ENCODE peak calls at places on chromosomes 7 and 10, in ten cellular contexts. Z is mammary epithelial cell, U is IMR-90, F is astrocyte of the spinal cord, N is AG09319, E is cardiac fibroblast, V is left ventricle myocardium inferior, I is endothelial cell, R is ovary, T is lower lobe of right lung. O is an unnamed sample.

GRCh38 chr7:96734343-96734742 is 24.7 kb upstream of the SEM1 start:
- DNase-seq in U (no peak), V (no peak), Z (no peak), F (no peak), R (no peak), N (no peak), T (no peak), I (no peak), E (no peak), O (no peak)

GRCh38 chr10:131844546-131845084 is 56.2 kb upstream of the PPP2R2D start:
- DNase-seq in I (no peak), V (no peak), N (no peak), Z (no peak), E (no peak), T (no peak), U (no peak), R (no peak), F (no peak), O (no peak)

GRCh38 chr7:98922392-98923107 is 44.2 kb downstream of the TRRAP start:
- DNase-seq in U (peak; percentile 76), N (peak; percentile 28), V (no peak), Z (no peak), E (peak; percentile 62), I (no peak), R (peak; percentile 36), T (peak; percentile 72), F (peak; percentile 86), O (no peak)

GRCh38 chr7:158078161-158078910 is 509.3 kb downstream of the PTPRN2 start:
- DNase-seq in I (no peak), N (no peak), U (no peak), T (no peak), E (no peak), V (no peak), F (no peak), R (no peak), Z (no peak), O (peak; percentile 7)

GRCh38 chr7:134842901-134843300 is 63.5 kb downstream of the CALD1 start:
- DNase-seq in N (no peak), T (no peak), Z (no peak), F (no peak), I (no peak), E (no peak), R (peak; percentile 50), V (no peak), U (no peak), O (no peak)

GRCh38 chr7:38147005-38147404 is 31.0 kb upstream of the STARD3NL start:
- DNase-seq in F (no peak), Z (peak; percentile 15), I (no peak), R (no peak), N (no peak), E (peak; percentile 11), T (no peak), U (no peak), V (no peak), O (no peak)

GRCh38 chr10:121811386-121811785 is 116.4 kb downstream of the ATE1 start:
- DNase-seq in V (no peak), Z (no peak), R (no peak), U (no peak), N (no peak), I (no peak), T (no peak), F (no peak), E (no peak), O (no peak)

GRCh38 chr7:134662166-134662870 is 15.7 kb downstream of the BPGM start:
- DNase-seq in U (peak; percentile 67), V (no peak), R (no peak), I (no peak), E (peak; percentile 64), Z (no peak), F (peak; percentile 28), T (no peak), N (no peak), O (no peak)

DNA sequence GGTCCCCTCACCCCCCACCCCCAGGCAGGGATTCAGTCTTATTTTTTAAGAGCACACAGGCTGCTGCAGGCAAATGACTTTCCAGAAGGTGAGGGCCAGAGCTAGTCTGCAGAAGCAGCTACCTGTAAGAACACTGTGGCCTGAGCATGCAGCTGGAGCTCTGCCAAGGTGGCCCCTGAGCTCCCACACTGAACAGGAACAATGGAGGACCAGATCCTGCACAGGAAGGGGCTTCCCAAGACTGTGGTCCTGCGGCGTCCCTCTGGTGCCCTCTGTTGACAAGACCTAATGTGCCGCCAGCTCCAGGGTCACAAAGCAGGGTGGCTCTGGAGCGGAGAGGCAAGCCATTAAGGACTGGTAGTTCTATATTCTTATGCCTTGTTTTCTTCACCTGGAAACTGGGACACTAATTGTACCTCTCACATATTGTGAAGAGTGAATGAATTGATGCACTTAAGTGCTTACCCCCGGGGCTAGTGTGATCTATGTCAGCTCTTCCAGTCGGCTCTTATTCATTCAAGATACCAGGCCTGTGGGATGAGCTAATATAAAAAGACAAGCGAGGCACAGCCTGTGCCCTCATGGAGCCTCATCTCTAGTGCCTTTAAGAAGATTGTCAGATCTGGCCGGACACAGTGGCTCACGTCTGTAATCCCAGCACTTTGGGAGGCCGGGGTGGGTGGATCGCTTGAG is 8.0 kb upstream of the BEND7 start:
- DNase-seq in R (peak; percentile 27), F (peak; percentile 35), N (no peak), E (peak; percentile 41), Z (peak; percentile 14), T (peak; percentile 56), I (peak; percentile 81), U (peak; percentile 41), V (peak; percentile 34), O (no peak)
- TF ChIP-seq CTCF in R (no peak), F (peak; percentile 72), N (peak; percentile 59), E (peak; percentile 64), Z (peak; percentile 70), T (peak; percentile 62), I (peak; percentile 6), U (peak; percentile 67), V (peak; percentile 72), O (no peak)

GRCh38 chr7:93097388-93097787 is 20.4 kb downstream of the SAMD9 start:
- DNase-seq in Z (no peak), T (no peak), N (no peak), F (no peak), V (no peak), R (no peak), I (no peak), E (no peak), U (no peak), O (no peak)

DNA sequence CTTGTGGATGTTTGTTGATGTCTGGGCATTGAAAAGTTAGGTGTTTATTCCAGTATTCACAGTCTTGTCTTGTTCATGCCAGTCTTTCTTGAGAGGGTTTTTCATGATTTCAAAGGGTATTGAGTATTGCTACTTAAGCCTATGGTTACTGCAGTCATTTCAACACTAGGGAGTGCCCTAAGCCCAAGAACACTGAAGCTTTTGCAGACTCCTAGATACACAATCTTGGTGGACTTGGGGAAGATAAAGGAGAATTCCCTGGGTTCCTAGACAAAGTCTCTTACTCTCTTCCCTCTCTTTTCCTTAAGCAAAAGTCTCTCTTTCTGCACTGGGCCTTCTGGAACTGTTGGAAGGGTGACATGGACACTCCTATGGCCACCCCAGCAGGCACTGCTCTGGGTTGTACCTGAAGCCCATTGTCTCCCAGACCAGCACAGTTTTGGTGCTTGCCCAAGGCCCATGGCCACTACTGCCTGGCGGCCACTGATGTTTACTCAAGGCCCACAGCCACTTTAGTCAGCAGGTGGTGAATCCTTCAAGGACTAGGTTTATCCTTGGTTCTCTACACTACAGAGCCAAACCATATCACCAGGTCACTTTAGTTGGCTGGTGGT is 24.9 kb downstream of the SAMD9 start:
- DNase-seq in R (no peak), V (no peak), I (peak; percentile 12), T (no peak), N (peak; percentile 25), U (peak; percentile 71), E (peak; percentile 78), F (peak; percentile 41), Z (peak; percentile 38), O (no peak)
- TF ChIP-seq CTCF in R (no peak), V (no peak), I (no peak), T (no peak), N (peak; percentile 72), U (peak; percentile 67), E (peak; percentile 59), F (peak; percentile 63), Z (peak; percentile 69), O (no peak)

GRCh38 chr10:3465406-3465891 is 292.9 kb upstream of the PITRM1 start:
- DNase-seq in Z (no peak), I (no peak), R (no peak), T (no peak), U (peak; percentile 15), E (no peak), N (no peak), F (no peak), V (no peak), O (no peak)

GRCh38 chr10:3469639-3470020 is 297.0 kb upstream of the PITRM1 start:
- DNase-seq in U (no peak), E (peak; percentile 83), Z (peak; percentile 60), V (no peak), N (no peak), I (no peak), R (no peak), F (no peak), T (no peak), O (no peak)

GRCh38 chr10:3464760-3465405 is 292.3 kb upstream of the PITRM1 start:
- DNase-seq in N (no peak), Z (no peak), V (no peak), E (peak; percentile 26), I (no peak), T (no peak), R (no peak), U (peak; percentile 17), F (no peak), O (no peak)

GRCh38 chr10:3468919-3469638 is 296.5 kb upstream of the PITRM1 start:
- DNase-seq in R (peak; percentile 52), N (peak; percentile 96), Z (peak; percentile 87), E (peak; percentile 97), F (peak; percentile 97), U (peak; percentile 96), T (peak; percentile 67), V (peak; percentile 62), I (no peak), O (no peak)

GRCh38 chr10:3467052-3467906 is 294.7 kb upstream of the PITRM1 start:
- DNase-seq in I (no peak), F (peak; percentile 97), N (peak; percentile 95), Z (peak; percentile 97), U (peak; percentile 93), R (peak; percentile 69), T (peak; percentile 82), V (peak; percentile 82), E (peak; percentile 100), O (no peak)
- TF ChIP-seq CTCF in I (no peak), F (peak; percentile 53), N (peak; percentile 58), Z (peak; percentile 54), U (peak; percentile 15), R (no peak), T (peak; percentile 60), V (peak; percentile 68), E (peak; percentile 75), O (no peak)

DNA sequence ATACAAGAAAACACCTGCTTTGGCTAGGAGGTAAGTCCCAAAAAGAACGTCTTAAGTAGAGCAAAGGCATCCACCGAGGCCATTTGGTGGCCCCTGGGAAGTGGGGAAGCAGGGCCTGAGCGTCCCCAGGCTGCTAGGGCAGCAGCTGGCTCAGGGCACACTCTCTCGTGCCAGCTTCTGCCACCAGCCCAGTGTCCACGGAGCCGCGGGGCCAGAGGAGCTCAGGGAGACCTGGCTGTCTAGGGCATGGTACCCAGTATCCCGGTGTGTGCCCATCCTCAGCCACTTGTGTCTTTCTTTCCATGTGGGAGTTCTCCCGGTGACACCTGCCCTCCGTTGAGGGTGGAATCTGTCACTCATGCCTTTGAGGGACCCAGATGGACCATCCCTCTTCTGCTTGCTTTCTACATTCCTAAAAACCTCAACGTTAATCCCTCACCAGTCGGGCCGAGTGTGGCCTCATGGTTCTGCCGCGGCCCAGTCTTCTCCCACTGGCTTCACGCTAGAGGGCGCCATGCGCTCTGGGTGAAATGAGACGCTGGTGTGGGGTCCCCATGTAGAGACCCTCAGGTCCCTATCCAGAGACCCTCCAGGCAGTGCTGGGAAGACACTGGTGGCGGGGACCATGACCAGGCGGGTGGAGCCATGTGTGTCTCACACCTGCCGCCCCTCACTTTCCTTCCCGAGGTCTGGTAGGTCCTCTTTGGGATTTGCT is 9.5 kb upstream of the AP5Z1 start:
- DNase-seq in Z (no peak), R (no peak), V (no peak), U (no peak), F (no peak), N (no peak), I (no peak), T (no peak), E (no peak), O (no peak)
- TF ChIP-seq CTCF in Z (peak; percentile 46), R (no peak), V (peak; percentile 35), U (peak; percentile 23), F (peak; percentile 48), N (peak; percentile 33), I (peak; percentile 0), T (peak; percentile 17), E (peak; percentile 21), O (no peak)